ENCODE peak calls at places on chromosomes 2 and 18, in five cellular contexts. X, C, U, R and B are unnamed samples.

GRCh38 chr18:8501044-8501443 is 108.2 kb upstream of the RAB12 start:
- ATAC-seq in C (no peak), U (no peak), R (no peak), X (no peak), B (no peak)

GRCh38 chr2:72143441-72144356 is 4.0 kb downstream of the CYP26B1 start:
- ATAC-seq in X (peak; percentile 6), U (peak; percentile 13), R (no peak), C (no peak), B (peak; percentile 14)

GRCh38 chr18:63085611-63086010 is 234.0 kb downstream of the BCL2 start:
- ATAC-seq in R (no peak), C (no peak), U (no peak), X (no peak), B (no peak)

GRCh38 chr2:178891959-178892485 is 84.8 kb upstream of the TTN start:
- ATAC-seq in R (no peak), C (no peak), X (no peak), U (peak; percentile 68), B (no peak)

GRCh38 chr18:23114171-23114881 is 21.0 kb upstream of the CABLES1 start:
- ATAC-seq in R (no peak), U (no peak), C (peak; percentile 65), X (peak; percentile 39), B (no peak)

GRCh38 chr2:175140332-175140731 is 27.7 kb downstream of the ATF2 start:
- ATAC-seq in R (no peak), U (no peak), C (no peak), X (no peak), B (no peak)

GRCh38 chr2:20190862-20191713 is 33.8 kb downstream of the SDC1 start:
- ATAC-seq in C (peak; percentile 14), X (no peak), U (no peak), R (no peak), B (no peak)

GRCh38 chr2:215466097-215466909 is 30.4 kb upstream of the FN1 start:
- ATAC-seq in X (peak; percentile 88), U (peak; percentile 60), C (no peak), R (no peak), B (peak; percentile 85)

GRCh38 chr2:8597526-8598225 is 84.2 kb upstream of the ID2 start:
- ATAC-seq in C (no peak), X (peak; percentile 9), R (no peak), U (no peak), B (no peak)

GRCh38 chr2:184006998-184007397 is 591.3 kb upstream of the ZNF804A start:
- ATAC-seq in C (peak; percentile 47), R (no peak), X (no peak), U (no peak), B (no peak)

GRCh38 chr18:45978084-45978483 is 11.0 kb upstream of the EPG5 start:
- ATAC-seq in R (no peak), X (peak; percentile 30), C (peak; percentile 42), U (no peak), B (no peak)

GRCh38 chr2:200337621-200338020 is 31.1 kb downstream of the SPATS2L start:
- ATAC-seq in X (peak; percentile 55), R (no peak), C (peak; percentile 50), U (peak; percentile 40), B (peak; percentile 60)

GRCh38 chr2:47822518-47822917 is 39.6 kb downstream of the MSH6 start:
- ATAC-seq in U (no peak), R (no peak), X (no peak), C (no peak), B (no peak)

GRCh38 chr2:172375247-172375646 is 52.1 kb upstream of the ITGA6 start:
- ATAC-seq in U (no peak), X (peak; percentile 51), R (no peak), C (peak; percentile 65), B (no peak)

GRCh38 chr18:79982736-79983135 is 5.6 kb downstream of the TXNL4A start:
- ATAC-seq in U (no peak), C (peak; percentile 19), X (no peak), R (peak; percentile 37), B (no peak)

GRCh38 chr18:60984496-60984895 is 348.7 kb upstream of the CDH20 start:
- ATAC-seq in R (no peak), C (no peak), X (no peak), U (no peak), B (no peak)

GRCh38 chr2:219828127-219828526 is 200.7 kb downstream of the SLC4A3 start:
- ATAC-seq in X (no peak), C (no peak), R (no peak), U (no peak), B (no peak)

GRCh38 chr18:36196239-36196995 is 9.1 kb downstream of the MOCOS start:
- ATAC-seq in U (no peak), X (no peak), R (no peak), C (no peak), B (no peak)

GRCh38 chr2:148122788-148123187 is 101.9 kb downstream of the MBD5 start:
- ATAC-seq in C (no peak), U (no peak), X (no peak), R (no peak), B (no peak)

GRCh38 chr18:3117493-3118192 is 102.1 kb downstream of the MYOM1 start:
- ATAC-seq in X (peak; percentile 62), U (no peak), R (no peak), C (peak; percentile 72), B (no peak)

GRCh38 chr2:57881998-57882884 is 164.4 kb upstream of the VRK2 start:
- ATAC-seq in X (no peak), C (no peak), U (no peak), R (no peak), B (no peak)

GRCh38 chr2:52502476-52502860 is 1265.1 kb upstream of the CHAC2 start:
- ATAC-seq in R (no peak), C (no peak), U (no peak), X (no peak), B (no peak)

GRCh38 chr2:118737690-118738089 is 109.8 kb downstream of the EN1 start:
- ATAC-seq in X (no peak), U (no peak), C (no peak), R (no peak), B (no peak)

GRCh38 chr2:61425605-61426155 is 45.2 kb downstream of the USP34 start:
- ATAC-seq in C (peak; percentile 5), U (no peak), X (peak; percentile 29), R (peak; percentile 4), B (no peak)

GRCh38 chr18:3088444-3088843 is 75.5 kb upstream of the LPIN2 start:
- ATAC-seq in C (no peak), R (no peak), X (no peak), U (no peak), B (no peak)

GRCh38 chr2:226905718-226906438 is 70.0 kb downstream of the RHBDD1 start:
- ATAC-seq in C (no peak), R (peak; percentile 72), X (no peak), U (no peak), B (no peak)

GRCh38 chr2:42569116-42569711 is 782 bp downstream of the MTA3 start:
- ATAC-seq in C (peak; percentile 57), R (peak; percentile 10), X (peak; percentile 57), U (no peak), B (peak; percentile 22)

GRCh38 chr18:73778052-73778395 is 369.6 kb downstream of the FBXO15 start:
- ATAC-seq in U (no peak), R (no peak), C (no peak), X (no peak), B (no peak)

GRCh38 chr2:234828382-234829073 is 123.3 kb upstream of the SH3BP4 start:
- ATAC-seq in X (no peak), C (no peak), U (no peak), R (no peak), B (no peak)

GRCh38 chr18:54303408-54303807 is 34.1 kb downstream of the POLI start:
- ATAC-seq in R (no peak), C (no peak), X (no peak), U (no peak), B (no peak)

GRCh38 chr2:30649278-30649677 is 158.0 kb downstream of the CAPN13 start:
- ATAC-seq in R (no peak), C (no peak), X (no peak), U (no peak), B (no peak)

GRCh38 chr2:178395941-178396585 is 54.9 kb downstream of the PRKRA start:
- ATAC-seq in U (no peak), X (no peak), R (no peak), C (no peak), B (no peak)

GRCh38 chr2:233424028-233424951 is 70.0 kb downstream of the DGKD start:
- ATAC-seq in U (peak; percentile 59), C (peak; percentile 53), R (no peak), X (peak; percentile 19), B (no peak)

GRCh38 chr2:191412353-191412752 is 167.1 kb downstream of the MYO1B start:
- ATAC-seq in U (no peak), C (no peak), X (no peak), R (no peak), B (no peak)

GRCh38 chr2:199471443-199472057 is 13.8 kb upstream of the SATB2 start:
- ATAC-seq in U (no peak), X (peak; percentile 88), C (peak; percentile 93), R (peak; percentile 42), B (peak; percentile 73)

GRCh38 chr2:2674836-2675235 is 343.8 kb upstream of the MYT1L start:
- ATAC-seq in U (no peak), R (no peak), C (no peak), X (no peak), B (no peak)

GRCh38 chr2:24725956-24726355 is 67.2 kb downstream of the PTRHD1 start:
- ATAC-seq in C (no peak), R (no peak), U (no peak), X (no peak), B (no peak)